ENCODE peak calls at places on chromosomes 2 and 18, in seven cellular contexts. U is IMR-90, H is PC-3, M is GM23248, Q is neural progenitor cell, K is fibroblast of lung, G is neuronal stem cell. D is an unnamed sample.

GRCh38 chr2:178530625-178531142 is 50.4 kb downstream of the PLEKHA3 start:
- DNase-seq in U (no peak), H (no peak), M (peak; percentile 21), Q (no peak), K (no peak), G (no peak), D (no peak)

GRCh38 chr18:58095251-58095650 is 51.2 kb downstream of the NEDD4L start:
- DNase-seq in U (no peak), H (no peak), M (no peak), Q (peak; percentile 59), K (no peak), G (no peak), D (no peak)

GRCh38 chr2:176567361-176567760 is 298.1 kb downstream of the MTX2 start:
- DNase-seq in U (peak; percentile 6), H (no peak), M (peak; percentile 69), Q (no peak), K (no peak), G (no peak), D (no peak)

GRCh38 chr18:70423988-70424387 is 135.1 kb downstream of the SOCS6 start:
- DNase-seq in U (no peak), H (peak; percentile 92), M (peak; percentile 61), Q (peak; percentile 20), K (no peak), G (no peak), D (peak; percentile 49)

GRCh38 chr2:72028351-72028995 is 119.2 kb downstream of the CYP26B1 start:
- DNase-seq in U (no peak), H (no peak), M (no peak), Q (no peak), K (no peak), G (no peak), D (no peak)

GRCh38 chr2:6370753-6371152 is 495.0 kb downstream of the CMPK2 start:
- DNase-seq in U (peak; percentile 6), H (no peak), M (peak; percentile 11), Q (no peak), K (no peak), G (no peak), D (no peak)

GRCh38 chr2:25072606-25073005 is 30.7 kb downstream of the EFR3B start:
- DNase-seq in U (no peak), H (no peak), M (no peak), Q (no peak), K (no peak), G (no peak), D (no peak)

GRCh38 chr2:230327418-230328154 is 593 bp downstream of the SP140L start:
- DNase-seq in U (no peak), H (peak; percentile 25), M (peak; percentile 35), Q (no peak), K (no peak), G (no peak), D (no peak)

GRCh38 chr2:129863350-129863749 is 116.1 kb upstream of the RAB6C start:
- DNase-seq in U (no peak), H (no peak), M (no peak), Q (no peak), K (no peak), G (no peak), D (no peak)

DNA sequence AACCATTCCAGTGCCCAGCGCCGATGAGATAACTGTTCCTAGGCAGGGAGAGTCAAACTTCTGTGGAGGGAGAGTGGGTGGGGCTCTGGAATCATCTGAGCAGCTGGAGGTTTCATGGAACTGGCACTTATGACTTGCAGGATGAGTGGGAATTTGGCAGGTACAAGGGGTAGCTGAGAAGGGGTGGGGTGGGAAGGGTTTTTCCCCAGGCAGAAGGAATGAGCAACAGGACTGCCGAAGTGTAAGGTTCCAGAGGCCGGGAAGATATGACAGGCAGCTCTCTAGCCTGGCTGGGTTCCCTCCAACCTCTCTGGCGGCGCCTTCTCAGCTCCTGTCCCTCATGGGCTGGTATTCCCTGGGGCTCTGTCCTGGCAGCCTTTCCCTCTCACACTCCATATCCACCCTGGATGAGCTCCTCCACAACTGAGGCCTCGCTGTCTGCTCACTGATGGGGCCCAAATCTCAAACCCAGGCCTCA is 2.5 kb upstream of the TET3 start:
- DNase-seq in U (peak; percentile 53), H (peak; percentile 80), M (peak; percentile 88), Q (no peak), K (peak; percentile 44), G (no peak), D (peak; percentile 80)
- H3K27ac ChIP-seq in U (no peak overlapping the region), H (peak overlapping the region; percentile 98), M (peak overlapping the region; percentile 26), Q (no peak overlapping the region), K (no peak overlapping the region), G (no peak overlapping the region), D (peak overlapping the region; percentile 95)

DNA sequence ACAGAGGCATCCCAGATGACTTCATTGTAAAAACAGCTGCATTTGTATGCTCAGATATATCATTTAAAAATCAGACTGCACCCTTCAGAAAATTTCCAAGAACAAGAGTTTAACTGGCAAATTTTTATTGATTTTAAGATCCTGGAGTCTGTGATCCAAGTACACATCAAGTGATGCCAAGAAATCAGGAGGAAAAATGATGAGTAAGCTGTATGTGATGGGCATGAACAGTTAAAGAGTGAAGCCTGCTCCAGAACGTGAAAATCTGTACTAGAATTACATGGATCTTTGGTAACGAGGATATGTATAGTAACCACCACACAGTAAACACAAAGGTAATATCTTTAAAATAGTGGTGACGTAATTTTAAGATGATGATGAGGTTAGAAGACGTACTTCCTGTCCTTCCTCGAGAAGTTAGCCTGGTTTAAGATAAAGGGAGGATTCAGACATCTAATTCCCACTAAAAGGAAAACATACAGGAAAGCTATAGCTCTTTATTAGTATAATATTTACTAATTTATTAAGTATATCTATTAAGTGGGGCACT is 1374.3 kb upstream of the DDX18 start:
- DNase-seq in U (no peak), H (no peak), M (no peak), Q (no peak), K (no peak), G (no peak), D (no peak)
- H3K27me3 ChIP-seq in U (no peaks in the 10 kb centered on the region), H (no peaks in the 10 kb centered on the region), M (no peaks in the 10 kb centered on the region), Q (no peaks in the 10 kb centered on the region), K (no peaks in the 10 kb centered on the region), G (no peaks in the 10 kb centered on the region), D (no peaks in the 10 kb centered on the region)

GRCh38 chr2:113278073-113278811 is 479 bp downstream of the PAX8 start:
- DNase-seq in U (no peak), H (no peak), M (no peak), Q (peak; percentile 56), K (no peak), G (peak; percentile 35), D (no peak)
- H3K9ac ChIP-seq in U (no peak overlapping the region), H (no peak overlapping the region), M (no peak overlapping the region), Q (no peak overlapping the region), K (no peak overlapping the region), G (peak overlapping the region; percentile 81), D (no peak overlapping the region)

GRCh38 chr2:41926614-41927580 is 120.9 kb upstream of the PKDCC start:
- DNase-seq in U (no peak), H (no peak), M (peak; percentile 52), Q (no peak), K (peak; percentile 62), G (no peak), D (no peak)
- H3K27ac ChIP-seq in U (no peak overlapping the region), H (no peak overlapping the region), M (no peak overlapping the region), Q (no peak overlapping the region), K (no peak overlapping the region), G (no peak overlapping the region), D (no peak overlapping the region)

D was measured in keratinocyte.